ENCODE peak calls at places on chromosomes 6 and 20, in nine cellular contexts. One of them, this sample, is unnamed.

GRCh38 chr20:55567826-55568225 is 437.5 kb downstream of the CBLN4 start:
- DNase-seq in OCI-LY7: no peak
- DNase-seq in testis: no peak
- DNase-seq in fibroblast of lung: no peak
- DNase-seq in choroid plexus epithelial cell: no peak
- DNase-seq in astrocyte of the spinal cord: no peak
- DNase-seq in BE2C: no peak
- DNase-seq in spleen: no peak
- DNase-seq in hepatocyte: no peak
- DNase-seq in this sample: no peak

GRCh38 chr20:38350879-38351775 is 4.8 kb downstream of the LBP start:
- DNase-seq in OCI-LY7: no peak
- DNase-seq in testis: peak
- DNase-seq in fibroblast of lung: no peak
- DNase-seq in choroid plexus epithelial cell: no peak
- DNase-seq in astrocyte of the spinal cord: no peak
- DNase-seq in BE2C: no peak
- DNase-seq in spleen: no peak
- DNase-seq in hepatocyte: no peak
- DNase-seq in this sample: no peak

GRCh38 chr6:161318456-161318855 is 44.6 kb upstream of the AGPAT4 start:
- DNase-seq in OCI-LY7: no peak
- DNase-seq in testis: peak
- DNase-seq in fibroblast of lung: no peak
- DNase-seq in choroid plexus epithelial cell: no peak
- DNase-seq in astrocyte of the spinal cord: no peak
- DNase-seq in BE2C: no peak
- DNase-seq in spleen: no peak
- DNase-seq in hepatocyte: no peak
- DNase-seq in this sample: no peak

GRCh38 chr6:126118058-126118759 is 131.9 kb downstream of the TRMT11 start:
- DNase-seq in OCI-LY7: no peak
- DNase-seq in testis: no peak
- DNase-seq in fibroblast of lung: peak
- DNase-seq in choroid plexus epithelial cell: peak
- DNase-seq in astrocyte of the spinal cord: peak
- DNase-seq in BE2C: peak
- DNase-seq in spleen: no peak
- DNase-seq in hepatocyte: no peak
- DNase-seq in this sample: peak

GRCh38 chr20:48586728-48587127 is 241.1 kb downstream of the PREX1 start:
- DNase-seq in OCI-LY7: no peak
- DNase-seq in testis: peak
- DNase-seq in fibroblast of lung: no peak
- DNase-seq in choroid plexus epithelial cell: no peak
- DNase-seq in astrocyte of the spinal cord: no peak
- DNase-seq in BE2C: no peak
- DNase-seq in spleen: no peak
- DNase-seq in hepatocyte: no peak
- DNase-seq in this sample: no peak

GRCh38 chr6:141165012-141165411 is 967.7 kb upstream of the GJE1 start:
- DNase-seq in OCI-LY7: no peak
- DNase-seq in testis: no peak
- DNase-seq in fibroblast of lung: no peak
- DNase-seq in choroid plexus epithelial cell: no peak
- DNase-seq in astrocyte of the spinal cord: no peak
- DNase-seq in BE2C: no peak
- DNase-seq in spleen: no peak
- DNase-seq in hepatocyte: peak
- DNase-seq in this sample: no peak

GRCh38 chr20:64184795-64185194 is 20.5 kb downstream of the MYT1 start:
- DNase-seq in OCI-LY7: no peak
- DNase-seq in testis: no peak
- DNase-seq in fibroblast of lung: no peak
- DNase-seq in choroid plexus epithelial cell: no peak
- DNase-seq in astrocyte of the spinal cord: no peak
- DNase-seq in BE2C: peak
- DNase-seq in spleen: no peak
- DNase-seq in hepatocyte: no peak
- DNase-seq in this sample: no peak

GRCh38 chr6:132931937-132932336 is 117.6 kb downstream of the RPS12 start:
- DNase-seq in OCI-LY7: no peak
- DNase-seq in testis: no peak
- DNase-seq in fibroblast of lung: peak
- DNase-seq in choroid plexus epithelial cell: peak
- DNase-seq in astrocyte of the spinal cord: peak
- DNase-seq in BE2C: no peak
- DNase-seq in spleen: no peak
- DNase-seq in hepatocyte: no peak
- DNase-seq in this sample: no peak

GRCh38 chr6:28408076-28408802 is 8.7 kb upstream of the ZSCAN12 start:
- DNase-seq in OCI-LY7: no peak
- DNase-seq in testis: no peak
- DNase-seq in fibroblast of lung: no peak
- DNase-seq in choroid plexus epithelial cell: peak
- DNase-seq in astrocyte of the spinal cord: no peak
- DNase-seq in BE2C: no peak
- DNase-seq in spleen: no peak
- DNase-seq in hepatocyte: peak
- DNase-seq in this sample: no peak

GRCh38 chr6:18260448-18261106 is 3.8 kb downstream of the DEK start:
- DNase-seq in OCI-LY7: peak
- DNase-seq in testis: no peak
- DNase-seq in fibroblast of lung: peak
- DNase-seq in choroid plexus epithelial cell: peak
- DNase-seq in astrocyte of the spinal cord: peak
- DNase-seq in BE2C: no peak
- DNase-seq in spleen: no peak
- DNase-seq in hepatocyte: no peak
- DNase-seq in this sample: peak

GRCh38 chr20:25341716-25342680 is 48.6 kb downstream of the ABHD12 start:
- DNase-seq in OCI-LY7: no peak
- DNase-seq in testis: no peak
- DNase-seq in fibroblast of lung: peak
- DNase-seq in choroid plexus epithelial cell: peak
- DNase-seq in astrocyte of the spinal cord: peak
- DNase-seq in BE2C: no peak
- DNase-seq in spleen: no peak
- DNase-seq in hepatocyte: no peak
- DNase-seq in this sample: no peak

GRCh38 chr6:3340358-3340798 is 81.6 kb downstream of the PSMG4 start:
- DNase-seq in OCI-LY7: no peak
- DNase-seq in testis: no peak
- DNase-seq in fibroblast of lung: peak
- DNase-seq in choroid plexus epithelial cell: peak
- DNase-seq in astrocyte of the spinal cord: peak
- DNase-seq in BE2C: no peak
- DNase-seq in spleen: no peak
- DNase-seq in hepatocyte: no peak
- DNase-seq in this sample: peak

GRCh38 chr20:16081421-16081820 is 491.8 kb downstream of the KIF16B start:
- DNase-seq in OCI-LY7: no peak
- DNase-seq in testis: no peak
- DNase-seq in fibroblast of lung: no peak
- DNase-seq in choroid plexus epithelial cell: no peak
- DNase-seq in astrocyte of the spinal cord: no peak
- DNase-seq in BE2C: no peak
- DNase-seq in spleen: no peak
- DNase-seq in hepatocyte: no peak
- DNase-seq in this sample: no peak

GRCh38 chr20:16082051-16082550 is 491.1 kb downstream of the KIF16B start:
- DNase-seq in OCI-LY7: no peak
- DNase-seq in testis: no peak
- DNase-seq in fibroblast of lung: no peak
- DNase-seq in choroid plexus epithelial cell: no peak
- DNase-seq in astrocyte of the spinal cord: no peak
- DNase-seq in BE2C: no peak
- DNase-seq in spleen: no peak
- DNase-seq in hepatocyte: no peak
- DNase-seq in this sample: no peak

GRCh38 chr20:16078172-16078898 is 494.9 kb downstream of the KIF16B start:
- DNase-seq in OCI-LY7: peak
- DNase-seq in testis: no peak
- DNase-seq in fibroblast of lung: no peak
- DNase-seq in choroid plexus epithelial cell: no peak
- DNase-seq in astrocyte of the spinal cord: no peak
- DNase-seq in BE2C: no peak
- DNase-seq in spleen: no peak
- DNase-seq in hepatocyte: no peak
- DNase-seq in this sample: no peak

DNA sequence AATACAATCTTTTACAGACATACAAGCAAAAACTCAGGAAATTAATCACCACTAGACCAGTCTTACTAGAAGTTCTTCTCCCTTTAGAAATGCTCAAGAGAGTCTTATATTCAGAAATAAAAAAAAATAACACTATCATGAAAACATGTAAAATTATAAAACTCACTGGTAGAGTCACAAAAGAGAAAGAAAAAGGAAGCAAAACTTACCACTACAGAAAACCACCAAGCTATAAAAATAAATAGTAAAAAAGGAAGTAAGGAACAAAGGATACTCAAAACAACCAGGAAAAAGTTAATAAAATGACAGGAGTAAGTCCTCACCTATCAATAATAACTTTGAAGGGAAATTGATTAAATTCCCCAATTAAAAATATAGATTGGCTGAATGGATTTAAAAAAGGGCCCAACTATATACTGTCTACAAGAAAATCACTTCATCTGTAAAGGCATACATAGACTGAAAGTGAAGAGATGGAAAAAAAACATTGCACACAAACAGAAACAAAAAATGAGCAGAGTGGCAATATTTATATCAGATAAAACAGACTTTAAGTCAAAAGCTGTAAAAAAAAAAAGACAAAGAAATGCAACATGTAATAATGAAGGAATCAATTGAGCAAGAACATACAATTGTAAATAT is 489.5 kb downstream of the KIF16B start:
- DNase-seq in OCI-LY7: no peak
- DNase-seq in testis: no peak
- DNase-seq in fibroblast of lung: no peak
- DNase-seq in choroid plexus epithelial cell: no peak
- DNase-seq in astrocyte of the spinal cord: no peak
- DNase-seq in BE2C: no peak
- DNase-seq in spleen: no peak
- DNase-seq in hepatocyte: no peak
- DNase-seq in this sample: no peak
- H3K4me3 ChIP-seq in OCI-LY7: no peak
- H3K4me3 ChIP-seq in testis: no peak
- H3K4me3 ChIP-seq in fibroblast of lung: no peak
- H3K4me3 ChIP-seq in choroid plexus epithelial cell: no peak
- H3K4me3 ChIP-seq in astrocyte of the spinal cord: no peak
- H3K4me3 ChIP-seq in BE2C: no peak
- H3K4me3 ChIP-seq in spleen: no peak
- H3K4me3 ChIP-seq in hepatocyte: no peak
- H3K4me3 ChIP-seq in this sample: no peak

GRCh38 chr20:57435498-57436222 is 44.5 kb downstream of the RBM38 start:
- DNase-seq in OCI-LY7: peak
- DNase-seq in testis: peak
- DNase-seq in fibroblast of lung: peak
- DNase-seq in choroid plexus epithelial cell: peak
- DNase-seq in astrocyte of the spinal cord: peak
- DNase-seq in BE2C: peak
- DNase-seq in spleen: peak
- DNase-seq in hepatocyte: no peak
- DNase-seq in this sample: no peak
- TF ChIP-seq CTCF in OCI-LY7: peak
- TF ChIP-seq CTCF in testis: no peak
- TF ChIP-seq CTCF in fibroblast of lung: no peak
- TF ChIP-seq CTCF in choroid plexus epithelial cell: no peak
- TF ChIP-seq CTCF in astrocyte of the spinal cord: no peak
- TF ChIP-seq CTCF in BE2C: no peak
- TF ChIP-seq CTCF in spleen: no peak
- TF ChIP-seq CTCF in hepatocyte: no peak
- TF ChIP-seq CTCF in this sample: no peak

DNA sequence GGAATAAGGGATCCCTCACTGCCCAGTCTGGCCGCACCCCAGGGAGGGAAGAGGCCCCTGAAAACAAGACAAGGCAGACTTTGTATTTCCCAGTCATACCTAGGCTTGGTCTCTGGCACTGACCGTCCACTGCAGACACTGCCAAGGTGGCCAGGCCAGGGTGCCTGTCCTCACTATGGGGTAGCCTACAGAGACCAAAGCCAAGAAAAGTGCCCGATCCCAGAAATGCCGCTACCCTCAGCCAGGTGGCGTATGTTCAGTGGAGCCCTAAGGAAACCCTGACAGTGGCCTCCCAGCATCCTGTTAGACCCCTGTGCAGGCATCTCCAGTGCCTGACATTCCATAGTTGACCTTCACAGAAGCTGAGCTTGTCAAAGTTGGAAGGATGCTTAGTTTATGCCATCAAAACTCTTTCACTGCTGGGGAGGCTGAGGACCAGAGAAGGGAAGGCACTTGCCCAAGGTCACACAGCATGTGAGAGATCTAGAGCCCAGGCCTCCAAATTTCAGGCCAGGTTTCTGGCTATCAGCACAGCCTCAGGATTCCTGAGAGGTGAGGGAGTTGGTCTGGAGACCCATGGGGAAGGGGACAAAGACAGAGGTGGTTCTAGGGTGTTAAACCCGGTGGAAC is 2.5 kb downstream of the SCRT2 start:
- DNase-seq in OCI-LY7: peak
- DNase-seq in testis: no peak
- DNase-seq in fibroblast of lung: no peak
- DNase-seq in choroid plexus epithelial cell: no peak
- DNase-seq in astrocyte of the spinal cord: no peak
- DNase-seq in BE2C: no peak
- DNase-seq in spleen: peak
- DNase-seq in hepatocyte: no peak
- DNase-seq in this sample: no peak
- H3K4me3 ChIP-seq in OCI-LY7: no peak
- H3K4me3 ChIP-seq in testis: no peak
- H3K4me3 ChIP-seq in fibroblast of lung: no peak
- H3K4me3 ChIP-seq in choroid plexus epithelial cell: no peak
- H3K4me3 ChIP-seq in astrocyte of the spinal cord: no peak
- H3K4me3 ChIP-seq in BE2C: no peak
- H3K4me3 ChIP-seq in spleen: no peak
- H3K4me3 ChIP-seq in hepatocyte: no peak
- H3K4me3 ChIP-seq in this sample: no peak

DNA sequence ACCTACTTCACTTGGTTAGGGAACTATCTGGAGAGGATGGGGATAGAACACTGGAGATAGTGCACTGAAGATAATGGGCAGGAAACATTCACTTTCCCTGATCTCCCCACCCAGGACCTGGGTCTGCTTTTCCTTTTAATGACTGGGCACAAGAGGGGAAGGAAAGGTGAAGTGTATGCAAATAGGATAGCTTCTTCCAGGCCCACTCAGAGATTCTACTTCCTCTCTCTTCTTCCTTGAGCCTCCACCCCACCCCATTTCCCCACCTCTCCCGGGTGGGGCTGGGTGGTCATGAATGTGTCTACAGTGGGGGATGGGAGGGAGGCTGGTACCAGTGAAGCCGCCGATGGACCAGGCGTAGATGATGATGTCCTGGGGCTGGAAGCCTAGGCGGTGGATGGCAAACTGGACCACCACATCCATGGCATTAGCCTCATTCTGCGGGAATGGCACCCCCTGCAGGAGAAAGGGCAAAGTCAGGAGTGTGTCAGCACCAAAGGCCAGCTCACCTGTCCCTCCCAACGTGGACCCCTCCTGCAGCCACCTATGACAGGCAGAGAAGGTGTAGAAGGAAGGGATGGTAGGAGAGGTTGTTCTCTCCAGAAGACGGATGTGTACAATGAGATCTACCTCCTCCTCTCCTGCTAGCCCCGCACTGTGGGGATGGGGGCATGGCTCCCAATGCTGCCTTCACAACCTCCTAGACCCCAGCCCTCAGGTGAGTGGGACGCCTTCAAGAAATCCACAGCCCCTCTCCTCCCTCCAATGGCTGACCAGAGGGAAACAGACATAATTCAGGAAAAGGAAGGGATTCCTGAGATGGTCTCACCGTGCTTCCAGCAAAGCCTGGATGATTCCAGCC is 8.6 kb upstream of the LY6G5C start:
- DNase-seq in OCI-LY7: no peak
- DNase-seq in testis: no peak
- DNase-seq in fibroblast of lung: no peak
- DNase-seq in choroid plexus epithelial cell: no peak
- DNase-seq in astrocyte of the spinal cord: no peak
- DNase-seq in BE2C: peak
- DNase-seq in spleen: no peak
- DNase-seq in hepatocyte: no peak
- DNase-seq in this sample: no peak
- TF ChIP-seq CTCF in OCI-LY7: peak
- TF ChIP-seq CTCF in testis: no peak
- TF ChIP-seq CTCF in fibroblast of lung: peak
- TF ChIP-seq CTCF in choroid plexus epithelial cell: peak
- TF ChIP-seq CTCF in astrocyte of the spinal cord: peak
- TF ChIP-seq CTCF in BE2C: peak
- TF ChIP-seq CTCF in spleen: no peak
- TF ChIP-seq CTCF in hepatocyte: no peak
- TF ChIP-seq CTCF in this sample: peak